ENCODE peak calls at places on chromosomes 2 and 18, in eight cellular contexts. S, T, U, P, N, H, E and M are unnamed samples.

GRCh38 chr2:10256525-10257031 is 46.1 kb upstream of the HPCAL1 start:
- DNase-seq in S (peak; percentile 10), E (no peak), N (no peak), U (no peak), P (no peak), H (no peak), T (peak; percentile 54), M (no peak)

GRCh38 chr2:109148347-109148746 is 19.3 kb downstream of the SH3RF3 start:
- DNase-seq in S (no peak), T (no peak), U (no peak), E (no peak), P (no peak), N (no peak), H (no peak), M (no peak)

GRCh38 chr18:61554117-61554776 is 221.0 kb downstream of the CDH20 start:
- DNase-seq in N (no peak), T (no peak), S (no peak), U (no peak), E (no peak), P (no peak), H (peak; percentile 15), M (peak; percentile 40)

GRCh38 chr2:24926602-24927252 is 6.7 kb upstream of the ADCY3 start:
- DNase-seq in S (peak; percentile 74), N (no peak), E (no peak), T (peak; percentile 77), H (peak; percentile 57), P (peak; percentile 28), U (peak; percentile 63), M (peak; percentile 55)

GRCh38 chr2:167480232-167480985 is 592.1 kb downstream of the XIRP2 start:
- DNase-seq in E (no peak), N (no peak), H (no peak), T (no peak), S (no peak), U (no peak), P (no peak), M (no peak)

GRCh38 chr2:207113403-207113802 is 52.3 kb downstream of the KLF7 start:
- DNase-seq in N (no peak), P (no peak), T (no peak), S (no peak), E (no peak), U (no peak), H (no peak), M (no peak)

GRCh38 chr2:233418052-233418760 is 63.9 kb downstream of the DGKD start:
- DNase-seq in E (no peak), T (no peak), P (no peak), N (no peak), S (no peak), H (no peak), U (no peak), M (no peak)

GRCh38 chr18:48940854-48941531 is 9.8 kb downstream of the SMAD7 start:
- DNase-seq in T (peak; percentile 71), U (no peak), E (no peak), P (no peak), H (peak; percentile 73), S (no peak), N (peak; percentile 73), M (peak; percentile 68)

GRCh38 chr2:239824051-239824694 is 201.0 kb downstream of the NDUFA10 start:
- DNase-seq in E (no peak), H (no peak), T (peak; percentile 31), S (no peak), U (no peak), P (no peak), N (no peak), M (no peak)

GRCh38 chr2:155301221-155301620 is 602.7 kb downstream of the KCNJ3 start:
- DNase-seq in H (no peak), U (no peak), S (no peak), P (no peak), E (no peak), T (no peak), N (no peak), M (no peak)

GRCh38 chr2:79547568-79547967 is 34.7 kb downstream of the CTNNA2 start:
- DNase-seq in E (no peak), P (no peak), U (no peak), N (no peak), T (no peak), S (no peak), H (no peak), M (no peak)

GRCh38 chr2:953975-954686 is 3.5 kb downstream of the SNTG2 start:
- DNase-seq in S (no peak), E (no peak), H (no peak), P (no peak), T (no peak), U (no peak), N (no peak), M (no peak)

GRCh38 chr2:159637988-159638501 is 21.7 kb upstream of the BAZ2B start:
- DNase-seq in E (no peak), U (no peak), P (no peak), N (no peak), H (no peak), S (no peak), T (no peak), M (no peak)

GRCh38 chr2:216604458-216604857 is 28.8 kb upstream of the IGFBP2 start:
- DNase-seq in S (no peak), T (no peak), P (no peak), E (no peak), H (no peak), N (no peak), U (no peak), M (no peak)

GRCh38 chr2:9392895-9393757 is 30.2 kb downstream of the ITGB1BP1 start:
- DNase-seq in N (no peak), H (no peak), P (no peak), S (no peak), E (no peak), T (no peak), U (no peak), M (no peak)

GRCh38 chr2:105843797-105844374 is 99.2 kb downstream of the NCK2 start:
- DNase-seq in N (no peak), S (no peak), P (no peak), E (no peak), U (no peak), T (no peak), H (no peak), M (no peak)

GRCh38 chr18:55859116-55859515 is 271.1 kb upstream of the TCF4 start:
- DNase-seq in S (no peak), H (no peak), U (no peak), N (no peak), P (no peak), T (no peak), E (no peak), M (no peak)

GRCh38 chr2:47056875-47057731 is 98.0 kb downstream of the STPG4 start:
- DNase-seq in H (no peak), U (peak; percentile 61), P (peak; percentile 41), N (no peak), S (peak; percentile 66), E (no peak), T (no peak), M (no peak)

GRCh38 chr2:237341872-237342271 is 72.1 kb downstream of the COL6A3 start:
- DNase-seq in S (no peak), P (no peak), N (no peak), H (no peak), U (no peak), T (no peak), E (no peak), M (no peak)

GRCh38 chr2:15640291-15640711 is 48.6 kb downstream of the DDX1 start:
- DNase-seq in P (peak; percentile 44), T (no peak), S (no peak), U (no peak), E (no peak), N (no peak), H (no peak), M (no peak)

GRCh38 chr2:237131749-237132148 is 46.1 kb downstream of the COPS8 start:
- DNase-seq in S (no peak), E (no peak), T (no peak), U (no peak), H (no peak), N (no peak), P (no peak), M (no peak)